ENCODE peak calls at places on chromosomes 2 and 18, in eight cellular contexts. B is ACHN, E is fibroblast of lung, A is RPMI7951, Q is endodermal cell, O is IMR-90, K is hepatocyte, J is Right ventricle myocardium superior. F is an unnamed sample.

GRCh38 chr2:101087638-101088037 is 63.5 kb downstream of the TBC1D8 start:
- DNase-seq in B (no peak), E (no peak), A (no peak), Q (no peak), O (no peak), K (no peak), J (no peak), F (no peak)

GRCh38 chr2:218834685-218835084 is 3.1 kb upstream of the PRKAG3 start:
- DNase-seq in B (no peak), E (no peak), A (no peak), Q (no peak), O (no peak), K (no peak), J (no peak), F (no peak)

GRCh38 chr2:24930768-24931167 is 10.7 kb upstream of the ADCY3 start:
- DNase-seq in B (no peak), E (no peak), A (peak), Q (peak), O (peak), K (no peak), J (no peak), F (no peak)

GRCh38 chr2:136019304-136019703 is 33.9 kb upstream of the DARS1 start:
- DNase-seq in B (no peak), E (no peak), A (no peak), Q (no peak), O (no peak), K (no peak), J (no peak), F (no peak)

GRCh38 chr2:32136097-32136496 is 29.6 kb upstream of the SLC30A6 start:
- DNase-seq in B (peak), E (no peak), A (no peak), Q (no peak), O (peak), K (no peak), J (no peak), F (no peak)

GRCh38 chr2:11508279-11508678 is 25.6 kb upstream of the GREB1 start:
- DNase-seq in B (no peak), E (peak), A (no peak), Q (no peak), O (no peak), K (peak), J (no peak), F (no peak)

GRCh38 chr2:73112026-73112912 is 479 bp downstream of the RAB11FIP5 start:
- DNase-seq in B (peak), E (peak), A (peak), Q (peak), O (peak), K (peak), J (peak), F (no peak)

GRCh38 chr18:41842886-41843285 is 112.1 kb upstream of the PIK3C3 start:
- DNase-seq in B (no peak), E (peak), A (no peak), Q (no peak), O (no peak), K (no peak), J (no peak), F (peak)

GRCh38 chr2:19426941-19427340 is 68.5 kb upstream of the OSR1 start:
- DNase-seq in B (no peak), E (no peak), A (no peak), Q (no peak), O (no peak), K (no peak), J (no peak), F (no peak)

GRCh38 chr2:120862254-120863172 is 126.8 kb downstream of the GLI2 start:
- DNase-seq in B (no peak), E (no peak), A (no peak), Q (peak), O (no peak), K (no peak), J (no peak), F (no peak)

GRCh38 chr2:166900700-166901099 is 12.4 kb downstream of the XIRP2 start:
- DNase-seq in B (peak), E (peak), A (no peak), Q (peak), O (peak), K (peak), J (no peak), F (no peak)

GRCh38 chr2:24809316-24810007 is 16.2 kb downstream of the CENPO start:
- DNase-seq in B (no peak), E (peak), A (no peak), Q (no peak), O (peak), K (no peak), J (no peak), F (no peak)

GRCh38 chr18:59833785-59834184 is 66.0 kb upstream of the PMAIP1 start:
- DNase-seq in B (no peak), E (no peak), A (no peak), Q (no peak), O (no peak), K (no peak), J (no peak), F (no peak)

GRCh38 chr2:187982668-187983067 is 309.0 kb upstream of the GULP1 start:
- DNase-seq in B (peak), E (peak), A (peak), Q (no peak), O (peak), K (peak), J (no peak), F (peak)

GRCh38 chr2:184696644-184697043 is 98.3 kb downstream of the ZNF804A start:
- DNase-seq in B (no peak), E (no peak), A (no peak), Q (no peak), O (no peak), K (no peak), J (no peak), F (no peak)

GRCh38 chr2:150480971-150481830 is 6.3 kb downstream of the RND3 start:
- DNase-seq in B (no peak), E (no peak), A (no peak), Q (no peak), O (peak), K (no peak), J (no peak), F (no peak)

GRCh38 chr2:210553371-210553770 is 3.0 kb upstream of the CPS1 start:
- DNase-seq in B (peak), E (peak), A (peak), Q (no peak), O (no peak), K (peak), J (no peak), F (no peak)